ENCODE peak calls at places on chromosomes 5 and 9, in five cellular contexts. One of them, this sample, is unnamed. For H3K9me3, the result is how much of the 10 kb centered on the place peaks cover.

GRCh38 chr5:37786855-37787254 is 53.0 kb downstream of the GDNF start:
- DNase-seq in neuronal stem cell: no peak
- DNase-seq in left lung: no peak
- DNase-seq in adipocyte: peak
- DNase-seq in heart right ventricle: no peak
- DNase-seq in this sample: no peak

GRCh38 chr9:88754452-88754851 is 219.5 kb downstream of the NXNL2 start:
- DNase-seq in neuronal stem cell: no peak
- DNase-seq in heart right ventricle: no peak
- DNase-seq in left lung: no peak
- DNase-seq in adipocyte: no peak
- DNase-seq in this sample: no peak

GRCh38 chr5:142046191-142046590 is 33.4 kb upstream of the GNPDA1 start:
- DNase-seq in left lung: peak
- DNase-seq in heart right ventricle: no peak
- DNase-seq in neuronal stem cell: no peak
- DNase-seq in adipocyte: no peak
- DNase-seq in this sample: no peak

GRCh38 chr9:5715548-5716127 is 86.7 kb downstream of the RIC1 start:
- DNase-seq in adipocyte: no peak
- DNase-seq in neuronal stem cell: no peak
- DNase-seq in heart right ventricle: no peak
- DNase-seq in left lung: no peak
- DNase-seq in this sample: no peak

GRCh38 chr5:96214442-96215197 is 218.4 kb downstream of the PCSK1 start:
- DNase-seq in heart right ventricle: no peak
- DNase-seq in adipocyte: peak
- DNase-seq in left lung: no peak
- DNase-seq in neuronal stem cell: no peak
- DNase-seq in this sample: no peak

GRCh38 chr5:150122158-150122510 is 33.5 kb downstream of the PDGFRB start:
- DNase-seq in neuronal stem cell: no peak
- DNase-seq in adipocyte: no peak
- DNase-seq in left lung: peak
- DNase-seq in heart right ventricle: no peak
- DNase-seq in this sample: peak

GRCh38 chr5:121913397-121913796 is 48.4 kb upstream of the SRFBP1 start:
- DNase-seq in adipocyte: no peak
- DNase-seq in left lung: no peak
- DNase-seq in heart right ventricle: no peak
- DNase-seq in neuronal stem cell: no peak
- DNase-seq in this sample: no peak

GRCh38 chr5:40027395-40027794 is 602.6 kb upstream of the DAB2 start:
- DNase-seq in left lung: no peak
- DNase-seq in adipocyte: no peak
- DNase-seq in neuronal stem cell: no peak
- DNase-seq in heart right ventricle: no peak
- DNase-seq in this sample: no peak

GRCh38 chr9:79489241-79490000 is 82.3 kb upstream of the TLE4 start:
- DNase-seq in heart right ventricle: no peak
- DNase-seq in adipocyte: peak
- DNase-seq in neuronal stem cell: no peak
- DNase-seq in left lung: no peak
- DNase-seq in this sample: peak

GRCh38 chr9:72362680-72363139 is 2.3 kb downstream of the ZFAND5 start:
- DNase-seq in left lung: peak
- DNase-seq in neuronal stem cell: no peak
- DNase-seq in adipocyte: peak
- DNase-seq in heart right ventricle: peak
- DNase-seq in this sample: peak

GRCh38 chr5:152378730-152379129 is 26.3 kb downstream of the NMUR2 start:
- DNase-seq in left lung: no peak
- DNase-seq in adipocyte: no peak
- DNase-seq in heart right ventricle: no peak
- DNase-seq in neuronal stem cell: no peak
- DNase-seq in this sample: no peak

GRCh38 chr9:31776471-31776870 is 608.0 kb upstream of the ACO1 start:
- DNase-seq in heart right ventricle: no peak
- DNase-seq in neuronal stem cell: no peak
- DNase-seq in adipocyte: no peak
- DNase-seq in left lung: no peak
- DNase-seq in this sample: no peak

GRCh38 chr5:27908341-27908740 is 870.0 kb upstream of the CDH9 start:
- DNase-seq in heart right ventricle: no peak
- DNase-seq in neuronal stem cell: no peak
- DNase-seq in left lung: no peak
- DNase-seq in adipocyte: no peak
- DNase-seq in this sample: no peak

GRCh38 chr9:129580211-129580915 is 40.5 kb downstream of the C9orf50 start:
- DNase-seq in left lung: no peak
- DNase-seq in adipocyte: no peak
- DNase-seq in neuronal stem cell: no peak
- DNase-seq in heart right ventricle: no peak
- DNase-seq in this sample: no peak

GRCh38 chr9:133958756-133959155 is 33.4 kb downstream of the VAV2 start:
- DNase-seq in heart right ventricle: no peak
- DNase-seq in neuronal stem cell: no peak
- DNase-seq in adipocyte: no peak
- DNase-seq in left lung: no peak
- DNase-seq in this sample: peak

GRCh38 chr5:52041843-52042242 is 658.6 kb downstream of the ISL1 start:
- DNase-seq in left lung: no peak
- DNase-seq in neuronal stem cell: no peak
- DNase-seq in heart right ventricle: no peak
- DNase-seq in adipocyte: no peak
- DNase-seq in this sample: no peak

GRCh38 chr5:434443-435146 is 8.4 kb upstream of the EXOC3 start:
- DNase-seq in neuronal stem cell: no peak
- DNase-seq in left lung: peak
- DNase-seq in adipocyte: no peak
- DNase-seq in heart right ventricle: no peak
- DNase-seq in this sample: no peak

GRCh38 chr5:177357459-177358332 is at the start of gene RGS14:
- DNase-seq in heart right ventricle: no peak
- DNase-seq in left lung: peak
- DNase-seq in adipocyte: no peak
- DNase-seq in neuronal stem cell: no peak
- DNase-seq in this sample: peak

GRCh38 chr5:133359861-133360260 is 252.5 kb downstream of the FSTL4 start:
- DNase-seq in adipocyte: no peak
- DNase-seq in left lung: no peak
- DNase-seq in heart right ventricle: no peak
- DNase-seq in neuronal stem cell: no peak
- DNase-seq in this sample: no peak

GRCh38 chr5:2160811-2161210 is 278.1 kb upstream of the IRX4 start:
- DNase-seq in adipocyte: no peak
- DNase-seq in heart right ventricle: no peak
- DNase-seq in left lung: no peak
- DNase-seq in neuronal stem cell: no peak
- DNase-seq in this sample: no peak

GRCh38 chr9:14314929-14315753 is 1.2 kb upstream of the NFIB start:
- DNase-seq in adipocyte: peak
- DNase-seq in heart right ventricle: peak
- DNase-seq in left lung: peak
- DNase-seq in neuronal stem cell: peak
- DNase-seq in this sample: peak

DNA sequence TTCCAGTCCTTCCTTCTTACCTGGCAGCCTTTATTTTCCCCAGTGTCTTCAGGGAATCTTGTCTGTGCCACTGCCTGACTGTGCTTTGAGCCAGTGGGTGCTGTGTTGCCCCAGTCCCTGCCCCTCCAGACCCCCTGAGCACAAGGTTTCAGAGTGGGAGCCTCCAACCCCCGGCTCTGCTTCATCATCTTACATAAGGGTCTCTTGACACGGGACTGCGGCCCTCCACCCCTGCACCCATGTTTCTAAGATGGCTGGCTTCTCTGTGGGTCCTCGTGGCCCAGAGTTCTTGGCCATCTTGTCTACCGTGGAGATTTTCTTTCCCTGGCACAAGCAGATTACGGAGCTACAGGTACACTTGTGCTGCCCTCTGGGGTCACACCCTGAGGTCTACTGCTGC is 194.1 kb downstream of the CACNA1B start:
- DNase-seq in neuronal stem cell: no peak
- DNase-seq in adipocyte: no peak
- DNase-seq in left lung: no peak
- DNase-seq in heart right ventricle: no peak
- DNase-seq in this sample: no peak
- H3K9me3 ChIP-seq in neuronal stem cell: under half
- H3K9me3 ChIP-seq in adipocyte: under half
- H3K9me3 ChIP-seq in left lung: under half
- H3K9me3 ChIP-seq in heart right ventricle: under half
- H3K9me3 ChIP-seq in this sample: under half

GRCh38 chr5:64301566-64301965 is 135.9 kb downstream of the RNF180 start:
- DNase-seq in adipocyte: no peak
- DNase-seq in neuronal stem cell: no peak
- DNase-seq in heart right ventricle: no peak
- DNase-seq in left lung: no peak
- DNase-seq in this sample: no peak
- H3K4me3 ChIP-seq in adipocyte: no peak
- H3K4me3 ChIP-seq in neuronal stem cell: no peak
- H3K4me3 ChIP-seq in heart right ventricle: no peak
- H3K4me3 ChIP-seq in left lung: no peak
- H3K4me3 ChIP-seq in this sample: no peak

DNA sequence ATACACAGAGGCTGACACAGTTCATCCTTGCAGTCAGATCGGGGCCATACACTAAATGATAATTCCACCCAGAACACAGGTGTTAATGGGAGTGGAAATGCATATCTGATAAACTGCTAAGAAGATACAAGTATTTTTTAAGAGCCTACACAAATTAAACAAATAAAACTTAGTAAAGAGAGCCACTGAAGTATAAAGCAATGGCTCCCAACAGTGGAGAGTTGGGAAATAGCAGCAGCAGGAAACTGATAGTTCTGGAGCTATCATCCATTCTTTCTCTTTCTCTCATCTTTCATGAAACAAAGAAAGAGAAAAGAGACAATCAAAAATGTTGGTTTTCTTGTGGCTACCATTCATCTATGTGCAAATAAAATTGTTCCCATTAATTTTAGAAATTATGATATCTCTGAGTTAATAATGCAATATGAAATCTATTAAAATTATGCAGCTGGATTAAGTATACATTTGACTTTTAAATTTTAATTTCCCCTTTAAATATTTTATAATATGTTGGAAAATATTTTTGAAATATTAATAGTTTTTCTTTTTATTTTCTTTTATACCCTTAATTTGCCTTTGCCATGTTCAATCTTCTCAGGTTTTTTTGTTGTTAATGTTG is 120.8 kb downstream of the EMB start:
- DNase-seq in left lung: no peak
- DNase-seq in neuronal stem cell: no peak
- DNase-seq in heart right ventricle: no peak
- DNase-seq in adipocyte: peak
- DNase-seq in this sample: no peak
- H3K9me3 ChIP-seq in left lung: under half
- H3K9me3 ChIP-seq in neuronal stem cell: under half
- H3K9me3 ChIP-seq in heart right ventricle: under half
- H3K9me3 ChIP-seq in adipocyte: under half
- H3K9me3 ChIP-seq in this sample: under half

GRCh38 chr5:146290318-146290717 is 48.3 kb upstream of the POU4F3 start:
- DNase-seq in adipocyte: no peak
- DNase-seq in left lung: no peak
- DNase-seq in heart right ventricle: no peak
- DNase-seq in neuronal stem cell: no peak
- DNase-seq in this sample: no peak
- H3K4me3 ChIP-seq in adipocyte: no peak
- H3K4me3 ChIP-seq in left lung: no peak
- H3K4me3 ChIP-seq in heart right ventricle: no peak
- H3K4me3 ChIP-seq in neuronal stem cell: no peak
- H3K4me3 ChIP-seq in this sample: no peak

GRCh38 chr9:125652771-125653170 is 54.2 kb downstream of the MAPKAP1 start:
- DNase-seq in left lung: no peak
- DNase-seq in heart right ventricle: no peak
- DNase-seq in adipocyte: no peak
- DNase-seq in neuronal stem cell: no peak
- DNase-seq in this sample: no peak

GRCh38 chr9:125654121-125654520 is 52.9 kb downstream of the MAPKAP1 start:
- DNase-seq in neuronal stem cell: no peak
- DNase-seq in left lung: no peak
- DNase-seq in adipocyte: no peak
- DNase-seq in heart right ventricle: no peak
- DNase-seq in this sample: no peak

GRCh38 chr9:125651907-125652306 is 55.1 kb downstream of the MAPKAP1 start:
- DNase-seq in adipocyte: no peak
- DNase-seq in heart right ventricle: no peak
- DNase-seq in left lung: no peak
- DNase-seq in neuronal stem cell: no peak
- DNase-seq in this sample: no peak

GRCh38 chr9:125655691-125656410 is 51.2 kb downstream of the MAPKAP1 start:
- DNase-seq in heart right ventricle: no peak
- DNase-seq in neuronal stem cell: no peak
- DNase-seq in adipocyte: peak
- DNase-seq in left lung: no peak
- DNase-seq in this sample: no peak

GRCh38 chr9:125655074-125655633 is 51.9 kb downstream of the MAPKAP1 start:
- DNase-seq in left lung: no peak
- DNase-seq in heart right ventricle: no peak
- DNase-seq in neuronal stem cell: no peak
- DNase-seq in adipocyte: no peak
- DNase-seq in this sample: no peak
- H3K9me3 ChIP-seq in left lung: under half
- H3K9me3 ChIP-seq in heart right ventricle: under half
- H3K9me3 ChIP-seq in neuronal stem cell: under half
- H3K9me3 ChIP-seq in adipocyte: under half
- H3K9me3 ChIP-seq in this sample: under half

GRCh38 chr9:136821333-136822031 is 13.7 kb downstream of the RABL6 start:
- DNase-seq in heart right ventricle: no peak
- DNase-seq in neuronal stem cell: no peak
- DNase-seq in adipocyte: no peak
- DNase-seq in left lung: no peak
- DNase-seq in this sample: no peak
- H3K4me3 ChIP-seq in heart right ventricle: peak
- H3K4me3 ChIP-seq in neuronal stem cell: no peak
- H3K4me3 ChIP-seq in adipocyte: peak
- H3K4me3 ChIP-seq in left lung: peak
- H3K4me3 ChIP-seq in this sample: no peak

This sample was measured in mucosa of descending colon.